ENCODE peak calls at places on chromosome 18, in four cellular contexts. S is left lung, H is PC-9, M is mucosa of descending colon. K is an unnamed sample. For H3K4me1, the result is how much of the 10 kb centered on the place peaks cover.

GRCh38 chr18:38250981-38251380 is 685.4 kb upstream of the CELF4 start:
- DNase-seq in S (no peak), H (no peak), M (no peak), K (no peak)

GRCh38 chr18:50970006-50970405 is 2.2 kb downstream of the ELAC1 start:
- DNase-seq in S (no peak), H (peak), M (no peak), K (no peak)

GRCh38 chr18:55982992-55983391 is 395.0 kb upstream of the TCF4 start:
- DNase-seq in S (no peak), H (no peak), M (no peak), K (no peak)

GRCh38 chr18:1002653-1003178 is 98.0 kb downstream of the ADCYAP1 start:
- DNase-seq in S (no peak), H (peak), M (no peak), K (no peak)

GRCh38 chr18:34493566-34494358 is 216.3 kb upstream of the DTNA start:
- DNase-seq in S (peak), H (no peak), M (peak), K (peak)

GRCh38 chr18:36775396-36775795 is 53.4 kb downstream of the TPGS2 start:
- DNase-seq in S (no peak), H (no peak), M (no peak), K (no peak)

GRCh38 chr18:24395049-24395780 is 2.4 kb downstream of the OSBPL1A start:
- DNase-seq in S (no peak), H (no peak), M (no peak), K (no peak)

GRCh38 chr18:23812566-23813440 is 123.5 kb downstream of the LAMA3 start:
- DNase-seq in S (no peak), H (no peak), M (no peak), K (no peak)

GRCh38 chr18:80177128-80177527 is 68.1 kb downstream of the ADNP2 start:
- DNase-seq in S (no peak), H (no peak), M (no peak), K (no peak)

GRCh38 chr18:62555135-62555534 is 32.3 kb downstream of the ZCCHC2 start:
- DNase-seq in S (no peak), H (peak), M (no peak), K (no peak)

GRCh38 chr18:68438983-68439382 is 275.9 kb downstream of the TMX3 start:
- DNase-seq in S (no peak), H (no peak), M (no peak), K (no peak)

GRCh38 chr18:32422978-32423740 is 47.5 kb downstream of the GAREM1 start:
- DNase-seq in S (no peak), H (no peak), M (no peak), K (no peak)

GRCh38 chr18:49723648-49724180 is 89.6 kb downstream of the ACAA2 start:
- DNase-seq in S (no peak), H (peak), M (no peak), K (peak)

GRCh38 chr18:49726564-49726963 is 86.8 kb downstream of the ACAA2 start:
- DNase-seq in S (no peak), H (no peak), M (no peak), K (no peak)

GRCh38 chr18:49728542-49728941 is 84.8 kb downstream of the ACAA2 start:
- DNase-seq in S (no peak), H (peak), M (peak), K (peak)

GRCh38 chr18:49727816-49728215 is 85.5 kb downstream of the ACAA2 start:
- DNase-seq in S (no peak), H (no peak), M (no peak), K (no peak)

GRCh38 chr18:49725809-49726514 is 87.4 kb downstream of the ACAA2 start:
- DNase-seq in S (no peak), H (peak), M (peak), K (peak)
- TF ChIP-seq CTCF in S (no peak), H (no peak), M (no peak), K (peak)

DNA sequence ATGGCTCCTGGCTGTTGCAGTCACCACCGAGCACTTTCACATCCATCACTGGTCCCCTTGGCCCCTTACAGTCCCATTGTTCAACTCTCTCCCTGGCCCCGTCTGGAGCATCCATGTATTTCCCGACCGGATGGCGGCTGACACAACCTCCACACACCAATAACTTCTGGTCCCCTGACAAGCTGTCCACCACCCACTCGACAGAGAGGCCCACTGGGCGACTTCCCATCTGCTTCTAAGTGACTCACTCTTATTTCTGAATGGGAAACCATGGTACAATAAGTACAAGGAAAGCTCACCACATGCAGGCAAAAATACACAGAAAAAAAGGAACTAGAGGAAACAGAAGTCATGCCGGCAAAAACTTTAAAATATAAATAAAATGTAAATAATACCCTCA is 82.9 kb upstream of the RAB12 start:
- DNase-seq in S (no peak), H (no peak), M (no peak), K (no peak)
- H3K4me1 ChIP-seq in S (under half), H (under half), M (under half), K (under half)

GRCh38 chr18:71583291-71583690 is 960.9 kb downstream of the CBLN2 start:
- DNase-seq in S (no peak), H (no peak), M (no peak), K (no peak)
- H3K4me3 ChIP-seq in S (no peak), H (peak), M (no peak), K (no peak)

GRCh38 chr18:43805646-43806194 is 528.4 kb upstream of the SYT4 start:
- DNase-seq in S (no peak), H (no peak), M (peak), K (no peak)
- TF ChIP-seq CTCF in S (no peak), H (no peak), M (no peak), K (no peak)

GRCh38 chr18:77071061-77071460 is 61.5 kb downstream of the MBP start:
- DNase-seq in S (no peak), H (no peak), M (no peak), K (no peak)

GRCh38 chr18:77069482-77069881 is 63.1 kb downstream of the MBP start:
- DNase-seq in S (no peak), H (no peak), M (peak), K (no peak)

GRCh38 chr18:77070627-77071026 is 62.0 kb downstream of the MBP start:
- DNase-seq in S (no peak), H (no peak), M (no peak), K (no peak)

GRCh38 chr18:77068890-77069312 is 63.7 kb downstream of the MBP start:
- DNase-seq in S (no peak), H (no peak), M (no peak), K (no peak)

DNA sequence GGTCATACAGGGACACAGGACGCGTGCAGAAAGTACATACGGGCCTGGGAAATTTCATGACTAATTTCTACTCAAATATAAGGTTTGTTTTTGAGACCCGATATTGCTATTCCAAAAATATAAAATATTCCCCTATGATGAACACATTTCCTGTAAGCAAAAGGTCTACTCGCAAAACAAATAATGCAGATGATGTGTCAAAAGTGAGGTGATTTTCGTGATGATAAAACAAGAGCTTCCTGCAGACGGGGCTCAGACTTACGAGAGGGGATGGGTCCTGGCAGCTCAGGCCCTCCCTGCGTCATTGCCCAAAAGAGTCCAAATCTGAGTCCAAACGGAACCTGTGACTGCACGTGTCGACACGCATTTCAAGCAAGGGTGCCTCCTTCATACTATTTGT is 62.7 kb downstream of the MBP start:
- DNase-seq in S (no peak), H (no peak), M (no peak), K (no peak)
- H3K4me1 ChIP-seq in S (under half), H (half or more), M (under half), K (under half)

DNA sequence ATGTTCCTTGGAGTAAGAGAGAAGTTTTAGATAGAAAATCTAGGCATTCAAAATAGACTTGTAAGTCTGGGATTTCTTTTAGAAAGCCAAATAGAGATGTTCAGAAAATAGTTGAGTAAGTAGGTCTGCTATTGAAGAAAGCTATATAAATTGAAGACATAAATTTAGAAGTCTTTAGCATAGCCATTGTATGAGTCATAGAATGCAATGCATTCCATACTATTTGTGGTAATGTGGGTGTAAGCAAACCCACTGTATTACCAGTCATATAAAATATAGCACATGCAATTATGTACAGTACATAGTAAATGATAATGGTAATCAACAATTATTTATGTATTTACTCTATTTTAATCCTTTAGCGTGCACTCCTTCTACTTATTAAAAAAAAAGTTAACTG is 14.1 kb downstream of the MC4R start:
- DNase-seq in S (no peak), H (peak), M (no peak), K (no peak)
- H3K4me3 ChIP-seq in S (no peak), H (no peak), M (no peak), K (no peak)

GRCh38 chr18:13641551-13642439 is 84.6 kb downstream of the FAM210A start:
- DNase-seq in S (peak), H (no peak), M (no peak), K (no peak)
- TF ChIP-seq CTCF in S (no peak), H (no peak), M (no peak), K (no peak)

DNA sequence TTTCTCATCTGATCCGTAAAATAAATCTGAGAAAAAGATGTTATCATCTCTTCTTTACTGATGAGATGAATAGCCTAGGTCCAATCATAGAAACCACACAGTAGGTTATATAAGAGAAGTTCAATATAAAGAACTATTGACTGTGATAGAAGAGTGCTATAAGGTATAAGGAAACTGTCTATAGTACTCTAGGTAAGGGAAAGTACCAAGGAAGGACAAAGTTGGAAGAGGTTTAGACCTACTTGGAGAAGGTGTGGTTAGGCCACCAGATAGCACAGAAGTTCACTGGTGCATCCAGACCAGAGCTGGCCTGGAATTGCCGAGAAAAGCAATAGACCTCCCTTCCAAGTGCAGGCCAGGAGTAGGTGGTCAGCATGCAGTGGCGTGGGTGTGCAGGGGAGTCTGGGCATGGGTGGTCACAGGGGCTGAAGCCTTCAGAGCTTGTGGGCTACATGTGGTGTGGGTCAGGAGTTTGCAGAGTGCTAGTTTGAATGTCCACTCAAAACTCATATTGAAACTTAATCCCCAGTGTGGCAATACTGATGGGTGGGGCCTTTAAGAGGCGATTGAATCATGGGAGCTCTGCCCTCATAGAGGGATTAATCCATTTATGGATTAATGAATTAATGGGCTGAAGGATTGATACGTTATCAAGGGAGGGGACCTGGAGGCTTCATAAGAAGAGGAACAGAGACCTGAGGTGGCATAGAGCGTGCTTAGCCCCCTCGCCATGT is 86.3 kb downstream of the ALPK2 start:
- DNase-seq in S (no peak), H (no peak), M (no peak), K (no peak)
- H3K4me1 ChIP-seq in S (under half), H (under half), M (under half), K (under half)

GRCh38 chr18:22606563-22607283 is 189.0 kb upstream of the CTAGE1 start:
- DNase-seq in S (peak), H (no peak), M (no peak), K (no peak)

GRCh38 chr18:22605736-22606135 is 188.0 kb upstream of the CTAGE1 start:
- DNase-seq in S (no peak), H (no peak), M (no peak), K (no peak)

GRCh38 chr18:22607284-22607635 is 189.5 kb upstream of the CTAGE1 start:
- DNase-seq in S (no peak), H (no peak), M (no peak), K (no peak)

GRCh38 chr18:22613058-22613690 is 195.5 kb upstream of the CTAGE1 start:
- DNase-seq in S (peak), H (no peak), M (peak), K (no peak)

GRCh38 chr18:22609642-22610041 is 191.9 kb upstream of the CTAGE1 start:
- DNase-seq in S (no peak), H (no peak), M (no peak), K (peak)
- H3K4me3 ChIP-seq in S (no peak), H (no peak), M (no peak), K (no peak)

GRCh38 chr18:54004828-54005227 is 219.6 kb downstream of the MBD2 start:
- DNase-seq in S (no peak), H (no peak), M (no peak), K (no peak)
- TF ChIP-seq CTCF in S (no peak), H (no peak), M (no peak), K (no peak)

K was measured in Caco-2.